ENCODE peak calls at places on chromosome X, in four cellular contexts. B, N, O and G are unnamed samples.

GRCh38 chrX:130507015-130507414 is 105.2 kb downstream of the RBMX2 start:
- DNase-seq in B (no peak), N (no peak), O (no peak), G (no peak)

GRCh38 chrX:56947695-56948094 is 47.6 kb downstream of the SPIN3 start:
- DNase-seq in B (no peak), N (no peak), O (peak), G (no peak)

GRCh38 chrX:111854778-111855490 is 21.0 kb upstream of the TRPC5OS start:
- DNase-seq in B (peak), N (no peak), O (no peak), G (no peak)

GRCh38 chrX:150546711-150547153 is 21.7 kb upstream of the MTM1 start:
- DNase-seq in B (no peak), N (no peak), O (no peak), G (no peak)

GRCh38 chrX:134526399-134526798 is 66.4 kb downstream of the HPRT1 start:
- DNase-seq in B (no peak), N (no peak), O (peak), G (no peak)

GRCh38 chrX:125404667-125405160 is 85.0 kb downstream of the TEX13C start:
- DNase-seq in B (no peak), N (no peak), O (no peak), G (no peak)

GRCh38 chrX:110037181-110037580 is 34.3 kb downstream of the TMEM164 start:
- DNase-seq in B (no peak), N (no peak), O (peak), G (no peak)

GRCh38 chrX:115650916-115651315 is 89.9 kb downstream of the PLS3 start:
- DNase-seq in B (peak), N (peak), O (peak), G (no peak)

GRCh38 chrX:148371251-148371650 is 129.2 kb upstream of the AFF2 start:
- DNase-seq in B (no peak), N (no peak), O (no peak), G (no peak)

GRCh38 chrX:9342581-9343051 is 122.2 kb upstream of the TBL1X start:
- DNase-seq in B (peak), N (peak), O (peak), G (peak)

GRCh38 chrX:134670241-134670811 is 12.1 kb upstream of the PLAC1 start:
- DNase-seq in B (no peak), N (no peak), O (peak), G (no peak)

GRCh38 chrX:47482512-47483309 is at the start of gene ZNF41:
- DNase-seq in B (peak), N (peak), O (peak), G (peak)

GRCh38 chrX:8191022-8191421 is 20.0 kb upstream of the VCX2 start:
- DNase-seq in B (no peak), N (no peak), O (no peak), G (no peak)

GRCh38 chrX:36534900-36535299 is 473.3 kb upstream of the FAM47C start:
- DNase-seq in B (peak), N (no peak), O (no peak), G (no peak)

GRCh38 chrX:56920338-56920997 is 74.9 kb downstream of the SPIN3 start:
- DNase-seq in B (no peak), N (no peak), O (no peak), G (no peak)

GRCh38 chrX:146887020-146887419 is 72.5 kb upstream of the CXorf51A start:
- DNase-seq in B (no peak), N (no peak), O (no peak), G (no peak)

GRCh38 chrX:75365243-75365975 is 91.5 kb downstream of the UPRT start:
- DNase-seq in B (no peak), N (no peak), O (peak), G (no peak)

GRCh38 chrX:38170556-38170955 is 50.1 kb downstream of the SRPX start:
- DNase-seq in B (no peak), N (no peak), O (no peak), G (no peak)
- TF ChIP-seq CTCF in B (no peak), N (no peak), O (no peak), G (no peak)

DNA sequence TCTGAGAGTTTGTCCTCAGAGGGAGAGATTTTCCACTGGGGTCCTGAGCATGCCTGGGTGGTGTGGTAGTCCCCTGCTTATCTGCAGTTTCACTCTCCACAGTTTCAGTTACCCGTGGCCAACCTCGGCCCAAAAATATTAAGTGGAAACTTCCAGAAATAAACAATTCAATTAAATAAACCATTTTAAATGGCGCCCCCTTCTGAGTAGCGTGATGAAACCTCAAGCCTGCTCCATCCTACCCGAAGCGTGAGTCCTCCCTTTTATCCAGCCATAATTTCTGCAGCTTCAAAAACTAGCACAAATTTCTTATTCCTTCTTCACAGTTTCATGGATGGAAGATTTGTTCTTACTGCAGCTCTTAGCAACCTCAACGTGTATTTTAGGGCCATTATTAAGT is 26.7 kb downstream of the PNMA6E start:
- DNase-seq in B (no peak), N (no peak), O (peak), G (no peak)
- TF ChIP-seq CTCF in B (no peak), N (no peak), O (no peak), G (no peak)

GRCh38 chrX:64885850-64886249 is 90.4 kb downstream of the ZC4H2 start:
- DNase-seq in B (peak), N (no peak), O (peak), G (no peak)
- TF ChIP-seq CTCF in B (peak), N (no peak), O (peak), G (peak)

DNA sequence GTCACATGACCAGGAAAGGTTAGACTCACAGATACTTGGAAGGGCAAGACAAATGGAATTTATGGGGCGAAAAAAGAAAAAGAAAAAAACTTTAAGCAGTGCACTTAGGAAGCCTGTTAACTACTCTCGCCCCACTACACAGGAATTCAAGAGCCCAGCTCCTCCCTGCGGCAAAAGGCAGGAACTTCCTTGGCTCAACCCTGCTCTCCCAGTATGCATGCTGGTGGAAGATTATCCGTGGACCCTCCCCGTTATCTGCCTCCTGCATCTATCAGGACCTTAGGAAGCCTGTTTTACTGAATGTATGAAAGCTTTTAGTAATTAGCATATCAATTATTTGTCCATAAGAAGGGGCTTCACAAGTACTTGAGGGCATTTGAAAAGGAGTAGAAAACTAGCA is 40.1 kb upstream of the RPA4 start:
- DNase-seq in B (peak), N (no peak), O (peak), G (no peak)
- TF ChIP-seq CTCF in B (no peak), N (no peak), O (peak), G (no peak)